ENCODE peak calls at places on chromosomes 13 and 19, in nine cellular contexts. K is NT2/D1; O is fibroblast of lung; Q is osteoblast; X is mesendoderm; W is neuronal stem cell; E is heart left ventricle; Z is H1; I is effector memory CD4-positive, alpha-beta T cell. P is an unnamed sample. For H3K27me3, the result is how much of the 10 kb centered on the place peaks cover.

GRCh38 chr13:88649855-88650254 is 978.7 kb downstream of the SLITRK5 start:
- DNase-seq in K (no peak), O (no peak), Q (peak), X (no peak), W (no peak), E (no peak), Z (no peak), I (no peak), P (no peak)

GRCh38 chr19:16795042-16795441 is 34.2 kb upstream of the SIN3B start:
- DNase-seq in K (no peak), O (no peak), Q (no peak), X (no peak), W (no peak), E (no peak), Z (no peak), I (no peak), P (no peak)

GRCh38 chr13:37392389-37392788 is 206.2 kb downstream of the POSTN start:
- DNase-seq in K (no peak), O (no peak), Q (no peak), X (no peak), W (no peak), E (no peak), Z (no peak), I (no peak), P (no peak)

GRCh38 chr13:100520936-100521765 is 67.4 kb downstream of the GGACT start:
- DNase-seq in K (no peak), O (no peak), Q (peak), X (no peak), W (no peak), E (no peak), Z (no peak), I (no peak), P (peak)

GRCh38 chr13:28408235-28408848 is 86.6 kb downstream of the FLT1 start:
- DNase-seq in K (no peak), O (no peak), Q (no peak), X (peak), W (no peak), E (peak), Z (no peak), I (no peak), P (no peak)

GRCh38 chr13:65746522-65746921 is 1483.6 kb downstream of the PCDH9 start:
- DNase-seq in K (no peak), O (no peak), Q (peak), X (no peak), W (no peak), E (no peak), Z (no peak), I (no peak), P (no peak)

GRCh38 chr19:42419309-42419708 is 7.9 kb downstream of the LIPE start:
- DNase-seq in K (no peak), O (no peak), Q (peak), X (no peak), W (no peak), E (peak), Z (no peak), I (no peak), P (peak)

GRCh38 chr19:518292-519231 is 11.3 kb downstream of the TPGS1 start:
- DNase-seq in K (no peak), O (no peak), Q (no peak), X (peak), W (peak), E (no peak), Z (peak), I (no peak), P (peak)

GRCh38 chr19:8638078-8638619 is 7.7 kb downstream of the NFILZ start:
- DNase-seq in K (no peak), O (peak), Q (no peak), X (no peak), W (no peak), E (peak), Z (no peak), I (no peak), P (no peak)

GRCh38 chr13:104936304-104936703 is 1599.2 kb downstream of the EFNB2 start:
- DNase-seq in K (no peak), O (no peak), Q (no peak), X (no peak), W (no peak), E (no peak), Z (no peak), I (no peak), P (no peak)

DNA sequence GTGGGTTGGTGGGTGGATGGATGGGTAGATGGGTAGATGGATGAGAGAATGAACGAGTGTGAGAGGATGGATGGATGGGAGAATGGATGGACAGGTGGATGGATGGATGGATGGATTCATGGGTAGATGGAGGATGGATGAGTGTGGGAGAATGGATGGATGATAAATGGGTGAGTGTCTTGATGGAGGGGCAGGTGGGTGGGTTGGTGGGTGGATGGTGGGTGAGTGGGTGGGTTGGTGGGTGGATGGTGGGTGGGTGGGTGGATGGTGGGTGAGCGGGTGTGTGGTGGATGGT is 35.4 kb upstream of the ONECUT3 start:
- DNase-seq in K (no peak), O (no peak), Q (no peak), X (no peak), W (no peak), E (no peak), Z (no peak), I (no peak), P (no peak)
- H3K27me3 ChIP-seq in K (under half), O (under half), Q (under half), X (under half), W (under half), E (under half), Z (under half), I (under half), P (under half)

DNA sequence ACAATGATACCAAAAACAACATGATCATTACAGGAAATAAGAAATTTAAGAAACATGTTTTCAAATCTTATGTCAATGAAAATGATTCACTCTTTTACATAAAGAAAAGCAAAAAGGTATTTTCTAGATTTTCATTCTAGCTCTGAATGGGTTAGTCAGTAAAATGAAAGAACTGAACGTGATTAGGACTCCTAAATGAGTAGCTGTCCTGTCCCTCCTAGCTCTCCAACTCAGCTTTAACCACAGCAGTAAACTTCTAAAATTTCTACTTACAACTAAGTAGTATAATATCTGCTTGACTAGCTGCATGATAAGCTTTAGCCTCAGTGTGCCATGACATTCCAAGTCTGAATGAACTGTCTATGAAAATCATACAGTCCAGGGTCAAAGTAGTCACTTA is 136.5 kb downstream of the MYCBP2 start:
- DNase-seq in K (no peak), O (no peak), Q (no peak), X (no peak), W (no peak), E (no peak), Z (no peak), I (no peak), P (no peak)
- H3K27me3 ChIP-seq in K (under half), O (under half), Q (under half), X (under half), W (under half), E (under half), Z (under half), I (under half), P (under half)

GRCh38 chr13:23550164-23550563 is 20.0 kb upstream of the TNFRSF19 start:
- DNase-seq in K (no peak), O (no peak), Q (no peak), X (no peak), W (no peak), E (no peak), Z (no peak), I (no peak), P (no peak)
- H3K27me3 ChIP-seq in K (under half), O (under half), Q (under half), X (under half), W (under half), E (under half), Z (under half), I (under half), P (under half)

DNA sequence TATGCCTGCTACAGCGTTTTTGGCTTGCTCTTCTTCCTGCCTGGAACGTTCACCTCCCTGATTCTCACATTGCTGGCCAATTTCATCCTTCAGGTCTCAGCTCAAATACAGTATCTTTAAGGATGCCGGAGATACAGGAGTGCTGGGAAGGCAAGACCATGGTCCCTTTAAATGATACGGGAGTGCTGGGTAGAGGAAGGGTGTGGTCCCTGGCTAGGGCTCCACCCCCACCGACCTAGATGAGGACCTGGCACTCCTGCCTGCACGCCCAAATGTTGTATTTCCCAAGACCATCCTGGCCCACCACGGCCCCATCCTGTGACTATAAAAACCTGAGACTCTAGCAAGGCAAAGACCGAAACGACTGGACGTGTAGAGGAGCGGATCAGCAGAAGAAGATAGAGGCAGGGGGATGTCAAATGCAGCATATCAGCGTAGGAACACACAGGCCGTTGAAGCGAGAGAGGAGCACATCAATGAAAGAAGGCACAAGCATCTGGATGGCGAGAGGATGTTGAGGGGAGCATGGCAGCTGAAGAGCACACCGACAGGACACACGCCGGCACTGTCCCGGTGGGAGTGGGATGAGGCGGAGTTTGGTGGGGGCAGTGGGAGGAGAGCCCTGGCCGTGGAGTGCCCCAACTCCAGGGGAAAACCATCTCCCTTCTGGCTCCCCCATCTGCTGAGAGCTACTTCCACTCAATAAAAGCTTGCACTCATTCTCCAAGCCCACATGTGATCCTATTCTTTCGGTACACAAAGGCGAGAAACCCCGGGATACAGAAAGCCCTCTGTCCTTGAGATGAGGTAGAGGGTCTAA is 74.0 kb downstream of the PCDH9 start:
- DNase-seq in K (no peak), O (no peak), Q (no peak), X (no peak), W (peak), E (no peak), Z (no peak), I (no peak), P (no peak)
- H3K27me3 ChIP-seq in K (under half), O (under half), Q (under half), X (under half), W (under half), E (under half), Z (under half), I (under half), P (under half)

DNA sequence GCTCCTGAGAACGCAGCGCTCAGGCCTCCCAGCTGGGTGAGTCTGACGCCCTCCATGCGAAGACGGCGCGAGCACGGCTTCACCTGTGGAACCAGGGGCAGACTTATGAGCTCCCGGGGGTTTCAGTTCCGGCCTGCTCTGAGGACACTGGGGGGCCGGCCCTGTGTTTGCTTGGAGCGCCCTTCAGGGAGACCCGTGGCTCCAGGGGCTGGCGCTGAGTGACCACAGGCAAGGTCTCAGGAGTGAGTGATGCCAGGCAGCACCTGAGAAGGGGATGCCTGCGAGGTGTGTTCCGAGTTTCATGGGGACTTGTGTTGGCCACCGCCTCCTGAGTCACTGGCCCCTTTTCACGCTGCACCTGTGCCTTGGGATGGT is 4.5 kb downstream of the MCF2L start:
- DNase-seq in K (no peak), O (no peak), Q (no peak), X (no peak), W (no peak), E (peak), Z (no peak), I (no peak), P (no peak)
- H3K27me3 ChIP-seq in K (under half), O (under half), Q (under half), X (under half), W (under half), E (under half), Z (under half), I (under half), P (under half)

GRCh38 chr19:3229888-3230496 is 5.5 kb downstream of the CELF5 start:
- DNase-seq in K (no peak), O (no peak), Q (no peak), X (no peak), W (no peak), E (no peak), Z (no peak), I (no peak), P (no peak)
- H3K27me3 ChIP-seq in K (under half), O (under half), Q (under half), X (under half), W (under half), E (under half), Z (under half), I (under half), P (under half)

GRCh38 chr13:111065698-111066097 is 49.4 kb upstream of the ARHGEF7 start:
- DNase-seq in K (no peak), O (no peak), Q (no peak), X (no peak), W (no peak), E (no peak), Z (no peak), I (no peak), P (no peak)
- H3K27me3 ChIP-seq in K (under half), O (under half), Q (under half), X (under half), W (half or more), E (under half), Z (under half), I (under half), P (under half)